ENCODE peak calls at places on chromosomes 13 and 19, in nine cellular contexts. A, L, D, F, U, B, Q, O and P are unnamed samples.

GRCh38 chr13:90091611-90092010 is 1255.9 kb upstream of the MIR17HG start:
- DNase-seq in O (no peak), F (no peak), B (no peak), A (no peak), D (no peak), L (no peak), U (no peak), Q (no peak), P (no peak)

GRCh38 chr19:39401549-39402416 is 4.9 kb upstream of the ZFP36 start:
- DNase-seq in D (no peak), F (peak; percentile 79), Q (peak; percentile 85), L (peak; percentile 95), A (peak; percentile 46), O (peak; percentile 96), B (peak; percentile 90), U (no peak), P (no peak)

GRCh38 chr19:24159707-24160106 is 72.7 kb downstream of the ZNF254 start:
- DNase-seq in A (no peak), Q (no peak), F (no peak), O (peak; percentile 29), B (no peak), L (peak; percentile 35), D (no peak), U (peak; percentile 2), P (no peak)

GRCh38 chr13:31418186-31418585 is 218.4 kb downstream of the B3GLCT start:
- DNase-seq in Q (no peak), O (no peak), A (no peak), F (no peak), D (no peak), L (no peak), U (no peak), B (no peak), P (no peak)

GRCh38 chr19:4181053-4181508 is 1.3 kb downstream of the SIRT6 start:
- DNase-seq in L (no peak), D (no peak), Q (no peak), A (no peak), F (no peak), O (no peak), B (peak; percentile 56), U (no peak), P (no peak)

GRCh38 chr19:33248104-33248503 is 22.5 kb upstream of the SLC7A10 start:
- DNase-seq in F (no peak), O (no peak), A (no peak), Q (no peak), D (no peak), U (no peak), B (no peak), L (no peak), P (no peak)

GRCh38 chr13:93751117-93751516 is 524.5 kb downstream of the GPC6 start:
- DNase-seq in O (no peak), A (no peak), D (no peak), L (no peak), U (no peak), Q (no peak), F (no peak), B (no peak), P (no peak)

GRCh38 chr13:113765241-113765910 is 6.3 kb downstream of the TMEM255B start:
- DNase-seq in L (no peak), Q (peak; percentile 28), B (no peak), D (no peak), U (no peak), O (no peak), F (no peak), A (no peak), P (no peak)

GRCh38 chr13:31629085-31629785 is 110.1 kb upstream of the RXFP2 start:
- DNase-seq in O (no peak), L (no peak), A (no peak), Q (no peak), B (no peak), F (no peak), D (no peak), U (no peak), P (no peak)

GRCh38 chr13:28744091-28744536 is 25.3 kb upstream of the SLC46A3 start:
- DNase-seq in D (no peak), O (no peak), B (no peak), Q (no peak), U (no peak), A (no peak), F (no peak), L (peak; percentile 46), P (peak; percentile 19)

GRCh38 chr19:13172335-13173128 is 22.3 kb downstream of the IER2 start:
- DNase-seq in D (peak; percentile 69), O (no peak), A (peak; percentile 55), F (peak; percentile 88), L (peak; percentile 91), U (no peak), B (peak; percentile 85), Q (peak; percentile 89), P (peak; percentile 74)

GRCh38 chr13:35733832-35734231 is 257.3 kb upstream of the MAB21L1 start:
- DNase-seq in F (no peak), D (no peak), L (no peak), B (no peak), O (no peak), Q (no peak), A (no peak), U (no peak), P (no peak)

GRCh38 chr13:113402471-113403254 is 38.7 kb upstream of the GRTP1 start:
- DNase-seq in A (no peak), F (no peak), L (no peak), U (no peak), O (no peak), D (peak; percentile 59), Q (peak; percentile 52), B (no peak), P (no peak)

GRCh38 chr13:110575322-110576069 is 14.0 kb upstream of the RAB20 start:
- DNase-seq in L (peak; percentile 21), D (no peak), F (peak; percentile 49), O (peak; percentile 20), U (no peak), B (no peak), Q (no peak), A (no peak), P (no peak)

GRCh38 chr13:40141859-40142555 is 486.5 kb downstream of the COG6 start:
- DNase-seq in D (no peak), F (no peak), O (no peak), Q (no peak), U (no peak), L (no peak), B (no peak), A (no peak), P (no peak)
- TF ChIP-seq EP300 in D (no peak), F (no peak), O (no peak), Q (no peak), U (no peak), L (no peak), B (no peak), A (no peak), P (no peak)

GRCh38 chr19:41499899-41500298 is 56.9 kb downstream of the ERICH4 start:
- DNase-seq in A (no peak), L (no peak), D (no peak), U (no peak), O (no peak), F (no peak), Q (no peak), B (no peak), P (no peak)

GRCh38 chr19:41505105-41505504 is 62.1 kb downstream of the ERICH4 start:
- DNase-seq in Q (no peak), U (no peak), A (no peak), F (no peak), B (no peak), O (no peak), L (no peak), D (no peak), P (no peak)

GRCh38 chr19:41495589-41495988 is 52.6 kb downstream of the ERICH4 start:
- DNase-seq in B (no peak), D (no peak), L (no peak), O (no peak), A (no peak), Q (no peak), U (no peak), F (no peak), P (no peak)

GRCh38 chr19:41501854-41502253 is 58.9 kb downstream of the ERICH4 start:
- DNase-seq in O (no peak), D (no peak), U (no peak), A (no peak), L (peak; percentile 53), F (no peak), Q (no peak), B (no peak), P (no peak)

GRCh38 chr19:41500443-41500842 is 57.5 kb downstream of the ERICH4 start:
- DNase-seq in O (no peak), B (no peak), A (no peak), Q (no peak), D (no peak), U (no peak), F (no peak), L (no peak), P (no peak)
- H3K4me3 ChIP-seq in O (no peak overlapping the region), B (no peak overlapping the region), A (no peak overlapping the region), Q (peak overlapping the region; percentile 20), D (peak overlapping the region; percentile 39), U (no peak overlapping the region), F (peak overlapping the region; percentile 20), L (peak overlapping the region; percentile 35), P (no peak overlapping the region)

GRCh38 chr13:99055286-99056073 is 77.6 kb upstream of the DOCK9 start:
- DNase-seq in F (no peak), A (no peak), O (no peak), L (no peak), U (no peak), D (peak; percentile 14), B (no peak), Q (no peak), P (no peak)
- TF ChIP-seq EP300 in F (no peak), A (no peak), O (no peak), L (no peak), U (no peak), D (no peak), B (no peak), Q (no peak), P (no peak)

GRCh38 chr13:38563739-38564138 is 123.1 kb upstream of the FREM2 start:
- DNase-seq in U (no peak), D (no peak), A (no peak), Q (no peak), L (no peak), O (no peak), B (no peak), F (no peak), P (no peak)

GRCh38 chr13:38566023-38566422 is 120.9 kb upstream of the FREM2 start:
- DNase-seq in Q (no peak), O (no peak), F (no peak), L (no peak), A (no peak), B (no peak), U (no peak), D (no peak), P (no peak)

GRCh38 chr13:38564751-38565150 is 122.1 kb upstream of the FREM2 start:
- DNase-seq in O (no peak), Q (no peak), D (no peak), F (no peak), L (no peak), A (no peak), B (no peak), U (no peak), P (no peak)

GRCh38 chr13:38570706-38571105 is 116.2 kb upstream of the FREM2 start:
- DNase-seq in Q (no peak), F (no peak), O (no peak), U (no peak), B (no peak), D (no peak), A (no peak), L (no peak), P (no peak)

DNA sequence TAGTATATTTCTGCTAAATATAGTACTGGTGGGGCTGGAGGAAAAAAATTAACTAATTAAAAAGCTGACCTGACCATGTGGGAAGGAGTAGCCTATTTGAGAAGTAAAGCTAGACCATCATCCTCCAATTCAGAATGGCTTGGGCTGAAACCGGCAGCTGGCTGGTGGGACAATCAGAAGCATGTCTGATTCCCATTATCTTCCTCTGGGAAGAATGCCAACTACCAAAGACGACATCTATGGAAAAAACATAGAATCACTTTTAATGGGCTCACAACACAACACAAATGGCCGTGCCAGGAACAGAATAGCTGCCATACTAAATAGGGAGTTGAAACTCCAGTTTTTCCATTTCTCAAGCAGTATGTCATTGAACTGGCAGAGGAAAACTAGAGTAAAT is 120.4 kb upstream of the FREM2 start:
- DNase-seq in A (no peak), L (no peak), O (no peak), Q (no peak), F (no peak), B (no peak), U (no peak), D (no peak), P (no peak)
- H3K4me3 ChIP-seq in A (no peak overlapping the region), L (no peak overlapping the region), O (no peak overlapping the region), Q (no peak overlapping the region), F (no peak overlapping the region), B (no peak overlapping the region), U (no peak overlapping the region), D (no peak overlapping the region), P (no peak overlapping the region)